ENCODE peak calls at places on chromosomes 13 and 19, in ten cellular contexts. M is activated CD4-positive, alpha-beta T cell treated with anti-CD3 and anti-CD28 coated beads, Interleukin-2, amount 50 U/mL, for 48 hours; E is LoVo; T is activated CD4-positive, CD25-positive, alpha-beta regulatory T cell; K is central memory CD8-positive, alpha-beta T cell; A is activated gamma-delta T cell treated with Interleukin-2 at 50 U/mL for 16 hours; U is SW 1271; G is hepatocyte; L is RPMI7951; F is fibroblast of the aortic adventitia. N is an unnamed sample.

GRCh38 chr19:13597625-13598024 is 91.3 kb upstream of the CACNA1A start:
- DNase-seq in G (peak), L (peak), T (peak), E (peak), M (peak), A (peak), K (peak), U (peak), F (peak), N (no peak)

GRCh38 chr19:51607920-51608562 is 22.2 kb downstream of the SIGLEC5 start:
- DNase-seq in L (peak), F (peak), K (no peak), A (peak), U (no peak), E (peak), G (peak), T (peak), M (peak), N (peak)

GRCh38 chr19:42301646-42302204 is at the start of gene PRR19:
- DNase-seq in T (no peak), M (no peak), K (no peak), G (peak), L (no peak), F (no peak), U (no peak), A (no peak), E (no peak), N (no peak)

GRCh38 chr19:36111200-36111539 is 227 bp downstream of the OVOL3 start:
- DNase-seq in U (no peak), F (no peak), A (no peak), G (no peak), M (no peak), L (no peak), K (no peak), T (no peak), E (no peak), N (no peak)

GRCh38 chr19:7739801-7740659 is 7.3 kb downstream of the CD209 start:
- DNase-seq in U (no peak), K (no peak), T (no peak), G (no peak), M (no peak), A (no peak), E (no peak), L (no peak), F (no peak), N (no peak)

GRCh38 chr19:9362905-9363304 is at the start of gene ZNF177:
- DNase-seq in F (no peak), M (peak), L (peak), E (no peak), K (no peak), G (no peak), A (no peak), T (no peak), U (no peak), N (no peak)

GRCh38 chr19:15418112-15418587 is 638 bp downstream of the AKAP8L start:
- DNase-seq in M (no peak), K (no peak), E (no peak), G (peak), L (peak), F (peak), A (no peak), T (no peak), U (no peak), N (no peak)

GRCh38 chr13:40895715-40896184 is 106.3 kb downstream of the SLC25A15 start:
- DNase-seq in E (peak), K (no peak), T (no peak), U (no peak), L (no peak), G (peak), F (no peak), M (no peak), A (no peak), N (no peak)

GRCh38 chr13:50053844-50054243 is 38.6 kb downstream of the KCNRG start:
- DNase-seq in T (no peak), M (no peak), E (no peak), L (no peak), G (no peak), F (no peak), K (no peak), A (no peak), U (no peak), N (no peak)

GRCh38 chr13:39317284-39317683 is 279.0 kb downstream of the NHLRC3 start:
- DNase-seq in K (no peak), U (no peak), L (peak), G (no peak), M (no peak), A (no peak), T (no peak), F (peak), E (no peak), N (peak)

GRCh38 chr13:110113284-110113764 is 193.6 kb downstream of the COL4A1 start:
- DNase-seq in U (no peak), A (no peak), G (no peak), L (peak), F (peak), T (no peak), M (no peak), K (no peak), E (no peak), N (no peak)

GRCh38 chr13:46728777-46729176 is 68.2 kb downstream of the ESD start:
- DNase-seq in E (peak), K (no peak), A (no peak), L (peak), G (no peak), U (no peak), M (peak), T (no peak), F (no peak), N (no peak)

GRCh38 chr13:22648325-22648758 is 532.4 kb upstream of the SGCG start:
- DNase-seq in K (no peak), M (no peak), G (peak), F (no peak), L (no peak), E (no peak), U (no peak), A (no peak), T (no peak), N (no peak)

GRCh38 chr13:21078501-21078900 is 17.1 kb upstream of the LATS2 start:
- DNase-seq in T (no peak), E (no peak), U (no peak), M (no peak), L (no peak), G (no peak), K (no peak), F (peak), A (no peak), N (no peak)

N was measured in Right ventricle myocardium superior.